ENCODE peak calls at places on chromosomes 2 and 18, in eight cellular contexts. O is fibroblast of pulmonary artery; J is AG04449; S is stimulated activated CD8-positive, alpha-beta memory T cell treated with anti-CD3 and anti-CD28 coated beads, Interleukin-2, amount 100 ng/mL, for 48 hours; Y is tibial artery; E is psoas muscle; F is cardiac septum; N is cardiac muscle cell. M is an unnamed sample.
A peak's percentile ranks its signal among the peaks of the same experiment; 100 is the strongest.

GRCh38 chr2:42944744-42945415 is 152.5 kb upstream of the HAAO start:
- DNase-seq in J (no peak), N (no peak), O (peak; percentile 50), S (no peak), F (no peak), E (no peak), Y (no peak), M (no peak)

GRCh38 chr2:153872311-153873061 is 764 bp downstream of the GALNT13 start:
- DNase-seq in O (no peak), F (no peak), Y (no peak), S (no peak), N (peak; percentile 15), J (no peak), E (no peak), M (no peak)

GRCh38 chr2:69848186-69848790 is 18.8 kb downstream of the GMCL1 start:
- DNase-seq in J (no peak), Y (no peak), F (no peak), O (no peak), E (no peak), N (no peak), S (no peak), M (no peak)

GRCh38 chr2:82199493-82199852 is 1894.9 kb upstream of the LRRTM1 start:
- DNase-seq in N (no peak), O (no peak), Y (no peak), J (no peak), F (no peak), E (no peak), S (no peak), M (no peak)

GRCh38 chr2:56369316-56369715 is 185.5 kb downstream of the CCDC85A start:
- DNase-seq in S (no peak), F (no peak), O (peak; percentile 8), Y (no peak), J (peak; percentile 2), N (no peak), E (no peak), M (no peak)

GRCh38 chr18:36527740-36528455 is 230.4 kb downstream of the FHOD3 start:
- DNase-seq in E (no peak), J (no peak), S (no peak), N (no peak), Y (no peak), O (no peak), F (no peak), M (no peak)

GRCh38 chr2:239694487-239694886 is 293.7 kb upstream of the HDAC4 start:
- DNase-seq in S (no peak), N (no peak), E (no peak), F (no peak), Y (no peak), J (no peak), O (no peak), M (no peak)

GRCh38 chr2:213221962-213222361 is 62.3 kb upstream of the SPAG16 start:
- DNase-seq in F (no peak), Y (no peak), S (no peak), E (no peak), J (no peak), N (no peak), O (peak; percentile 56), M (no peak)

GRCh38 chr2:47299555-47299954 is 103.4 kb upstream of the MSH2 start:
- DNase-seq in O (peak; percentile 64), F (no peak), S (no peak), E (peak; percentile 50), Y (no peak), J (peak; percentile 63), N (no peak), M (no peak)

M was measured in CD4-positive, CD25-positive, alpha-beta regulatory T cell.